ENCODE peak calls at places on chromosome 3, in four cellular contexts. L, B, M and Q are unnamed samples.

GRCh38 chr3:183825380-183826161 is at the start of gene MAP6D1:
- DNase-seq in L (peak; percentile 38), B (peak; percentile 82), M (peak; percentile 43), Q (no peak)

GRCh38 chr3:118408431-118408830 is 626.2 kb downstream of the IGSF11 start:
- DNase-seq in L (no peak), B (no peak), M (no peak), Q (no peak)

GRCh38 chr3:126205717-126206655 is 25.6 kb upstream of the ALDH1L1 start:
- DNase-seq in L (no peak), B (no peak), M (no peak), Q (no peak)

GRCh38 chr3:908839-909238 is 184.0 kb upstream of the CNTN6 start:
- DNase-seq in L (no peak), B (peak; percentile 51), M (no peak), Q (no peak)

GRCh38 chr3:96478496-96478895 is 335.9 kb upstream of the EPHA6 start:
- DNase-seq in L (peak; percentile 20), B (no peak), M (no peak), Q (no peak)

GRCh38 chr3:172054115-172054764 is 14.9 kb downstream of the FNDC3B start:
- DNase-seq in L (no peak), B (no peak), M (no peak), Q (no peak)

GRCh38 chr3:197298858-197299854 is 744 bp upstream of the DLG1 start:
- DNase-seq in L (peak; percentile 28), B (peak; percentile 27), M (peak; percentile 82), Q (no peak)

GRCh38 chr3:45529697-45530096 is 64.9 kb upstream of the LIMD1 start:
- DNase-seq in L (no peak), B (no peak), M (no peak), Q (no peak)

GRCh38 chr3:96994995-96995394 is 180.6 kb downstream of the EPHA6 start:
- DNase-seq in L (no peak), B (no peak), M (no peak), Q (no peak)

GRCh38 chr3:19103510-19103909 is 44.8 kb upstream of the KCNH8 start:
- DNase-seq in L (no peak), B (no peak), M (no peak), Q (no peak)

GRCh38 chr3:179796421-179796820 is 143.6 kb downstream of the USP13 start:
- DNase-seq in L (no peak), B (no peak), M (no peak), Q (no peak)

GRCh38 chr3:47161983-47162694 is 1.8 kb downstream of the SETD2 start:
- DNase-seq in L (no peak), B (no peak), M (no peak), Q (no peak)

GRCh38 chr3:114409291-114409690 is 115.5 kb downstream of the TIGIT start:
- DNase-seq in L (peak; percentile 25), B (no peak), M (no peak), Q (no peak)

GRCh38 chr3:25266677-25267076 is 161.4 kb upstream of the RARB start:
- DNase-seq in L (no peak), B (no peak), M (no peak), Q (no peak)

GRCh38 chr3:197406266-197406665 is 107.9 kb upstream of the DLG1 start:
- DNase-seq in L (peak; percentile 51), B (no peak), M (no peak), Q (no peak)

GRCh38 chr3:14452676-14453367 is 50.4 kb downstream of the SLC6A6 start:
- DNase-seq in L (peak; percentile 99), B (no peak), M (peak; percentile 90), Q (peak; percentile 96)

GRCh38 chr3:10309736-10310135 is 11.2 kb downstream of the SEC13 start:
- DNase-seq in L (no peak), B (no peak), M (no peak), Q (no peak)

GRCh38 chr3:140570602-140571001 is 107.3 kb upstream of the TRIM42 start:
- DNase-seq in L (no peak), B (no peak), M (no peak), Q (no peak)

GRCh38 chr3:160006282-160007163 is 17.9 kb downstream of the IL12A start:
- DNase-seq in L (peak; percentile 60), B (peak; percentile 50), M (peak; percentile 43), Q (no peak)

GRCh38 chr3:153289334-153289808 is 127.3 kb downstream of the RAP2B start:
- DNase-seq in L (peak; percentile 40), B (no peak), M (no peak), Q (no peak)

GRCh38 chr3:16148783-16149182 is 25.7 kb upstream of the GALNT15 start:
- DNase-seq in L (peak; percentile 94), B (no peak), M (peak; percentile 70), Q (peak; percentile 82)

GRCh38 chr3:198080521-198081384 is 120.7 kb downstream of the LMLN start:
- DNase-seq in L (peak; percentile 60), B (peak; percentile 56), M (peak; percentile 56), Q (peak; percentile 8)

GRCh38 chr3:66480666-66481065 is 20.2 kb downstream of the LRIG1 start:
- DNase-seq in L (peak; percentile 85), B (peak; percentile 21), M (no peak), Q (no peak)

GRCh38 chr3:113773381-113773780 is 26.5 kb downstream of the ATP6V1A start:
- DNase-seq in L (peak; percentile 86), B (no peak), M (no peak), Q (no peak)

GRCh38 chr3:1962531-1963090 is 136.1 kb upstream of the CNTN4 start:
- DNase-seq in L (no peak), B (no peak), M (no peak), Q (no peak)

GRCh38 chr3:79246875-79247274 is 520.9 kb downstream of the ROBO1 start:
- DNase-seq in L (no peak), B (no peak), M (no peak), Q (no peak)

GRCh38 chr3:124584245-124584551 is 146.1 kb upstream of the UMPS start:
- DNase-seq in L (no peak), B (no peak), M (no peak), Q (no peak)

GRCh38 chr3:25403890-25404460 is 24.1 kb upstream of the RARB start:
- DNase-seq in L (no peak), B (no peak), M (no peak), Q (no peak)

GRCh38 chr3:126127904-126128303 is 44.0 kb upstream of the SLC41A3 start:
- DNase-seq in L (no peak), B (peak; percentile 13), M (peak; percentile 5), Q (no peak)

GRCh38 chr3:55955891-55956477 is 468.9 kb upstream of the WNT5A start:
- DNase-seq in L (no peak), B (no peak), M (no peak), Q (no peak)

GRCh38 chr3:116425126-116425525 is 20.2 kb downstream of the LSAMP start:
- DNase-seq in L (no peak), B (no peak), M (no peak), Q (no peak)

GRCh38 chr3:13276438-13277129 is 143.5 kb downstream of the NUP210 start:
- DNase-seq in L (no peak), B (no peak), M (peak; percentile 23), Q (no peak)

GRCh38 chr3:12603969-12604368 is 47.1 kb downstream of the MKRN2 start:
- DNase-seq in L (no peak), B (no peak), M (no peak), Q (no peak)

GRCh38 chr3:169479314-169479939 is 184.1 kb downstream of the MECOM start:
- DNase-seq in L (peak; percentile 13), B (no peak), M (no peak), Q (no peak)

GRCh38 chr3:177567833-177568232 is 370.6 kb upstream of the TBL1XR1 start:
- DNase-seq in L (peak; percentile 60), B (no peak), M (no peak), Q (no peak)

GRCh38 chr3:2154596-2154995 is 55.9 kb downstream of the CNTN4 start:
- DNase-seq in L (no peak), B (no peak), M (no peak), Q (no peak)

GRCh38 chr3:46617941-46618340 is 5.6 kb downstream of the FAM240A start:
- DNase-seq in L (no peak), B (no peak), M (no peak), Q (no peak)

GRCh38 chr3:129764090-129764489 is 129.4 kb downstream of the TMCC1 start:
- DNase-seq in L (no peak), B (no peak), M (no peak), Q (no peak)

GRCh38 chr3:172666873-172667694 is 43.8 kb downstream of the NCEH1 start:
- DNase-seq in L (peak; percentile 70), B (peak; percentile 82), M (peak; percentile 93), Q (no peak)

GRCh38 chr3:69103123-69103522 is 18.4 kb downstream of the ARL6IP5 start:
- DNase-seq in L (no peak), B (no peak), M (no peak), Q (no peak)

GRCh38 chr3:23809294-23809693 is 3.5 kb downstream of the UBE2E1 start:
- DNase-seq in L (no peak), B (no peak), M (no peak), Q (no peak)

GRCh38 chr3:23811117-23811487 is 5.3 kb downstream of the UBE2E1 start:
- DNase-seq in L (no peak), B (peak; percentile 11), M (peak; percentile 44), Q (no peak)

GRCh38 chr3:23811919-23812318 is 6.2 kb downstream of the UBE2E1 start:
- DNase-seq in L (no peak), B (no peak), M (no peak), Q (no peak)

GRCh38 chr3:23809840-23810341 is 4.1 kb downstream of the UBE2E1 start:
- DNase-seq in L (no peak), B (no peak), M (peak; percentile 34), Q (no peak)

GRCh38 chr3:23810342-23811116 is 4.8 kb downstream of the UBE2E1 start:
- DNase-seq in L (peak; percentile 32), B (peak; percentile 76), M (peak; percentile 68), Q (no peak)
- TF ChIP-seq CTCF in L (no peak), B (peak; percentile 30), M (no peak), Q (no peak)

GRCh38 chr3:123071146-123071545 is 4.3 kb downstream of the PDIA5 start:
- DNase-seq in L (peak; percentile 59), B (peak; percentile 62), M (no peak), Q (peak; percentile 24)
- TF ChIP-seq CTCF in L (no peak), B (peak; percentile 44), M (no peak), Q (no peak)

GRCh38 chr3:28388978-28389377 is 40.4 kb upstream of the AZI2 start:
- DNase-seq in L (no peak), B (no peak), M (no peak), Q (no peak)
- TF ChIP-seq CTCF in L (no peak), B (no peak), M (no peak), Q (no peak)

GRCh38 chr3:190099099-190099498 is 21.6 kb downstream of the P3H2 start:
- DNase-seq in L (no peak), B (no peak), M (no peak), Q (no peak)

GRCh38 chr3:190097617-190098016 is 23.1 kb downstream of the P3H2 start:
- DNase-seq in L (peak; percentile 44), B (peak; percentile 7), M (no peak), Q (no peak)

GRCh38 chr3:190094201-190094718 is 26.4 kb downstream of the P3H2 start:
- DNase-seq in L (peak; percentile 84), B (no peak), M (no peak), Q (peak; percentile 87)

GRCh38 chr3:190096345-190096744 is 24.4 kb downstream of the P3H2 start:
- DNase-seq in L (no peak), B (no peak), M (no peak), Q (no peak)

DNA sequence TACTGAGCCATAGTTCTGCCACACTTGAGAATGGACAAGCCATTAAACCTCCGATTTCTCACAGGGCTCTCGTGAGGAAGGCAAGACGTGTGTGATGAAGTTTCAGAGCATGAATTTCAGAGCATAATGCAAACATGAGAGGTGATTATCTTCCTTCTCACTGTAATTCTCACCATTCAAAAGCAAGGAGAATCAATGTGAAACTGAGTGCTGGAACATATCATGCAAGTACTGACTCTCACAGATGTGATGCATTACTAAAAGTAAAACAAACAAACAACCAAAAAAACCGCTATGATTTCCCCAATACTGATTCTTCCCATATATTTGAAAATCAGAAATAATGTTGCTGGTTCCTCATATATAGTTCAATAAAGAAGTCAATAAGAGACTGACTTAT is 23.7 kb downstream of the P3H2 start:
- DNase-seq in L (no peak), B (no peak), M (no peak), Q (no peak)
- TF ChIP-seq CTCF in L (no peak), B (no peak), M (no peak), Q (no peak)